ENCODE peak calls at places on chromosomes 12 and 14, in ten cellular contexts. One of them, this sample, is unnamed.

GRCh38 chr12:6830286-6830892 is 2.2 kb downstream of the P3H3 start:
- DNase-seq in HL-60: no peak
- DNase-seq in fibroblast of mammary gland: no peak
- DNase-seq in uterus: no peak
- DNase-seq in neural progenitor cell: no peak
- DNase-seq in upper lobe of right lung: no peak
- DNase-seq in left ventricle myocardium inferior: no peak
- DNase-seq in cardiac fibroblast: no peak
- DNase-seq in AG09309: no peak
- DNase-seq in lower lobe of right lung: no peak
- DNase-seq in this sample: no peak

GRCh38 chr12:21169878-21170472 is 39.0 kb downstream of the SLCO1B1 start:
- DNase-seq in HL-60: peak
- DNase-seq in fibroblast of mammary gland: peak
- DNase-seq in uterus: no peak
- DNase-seq in neural progenitor cell: peak
- DNase-seq in upper lobe of right lung: no peak
- DNase-seq in left ventricle myocardium inferior: no peak
- DNase-seq in cardiac fibroblast: peak
- DNase-seq in AG09309: peak
- DNase-seq in lower lobe of right lung: no peak
- DNase-seq in this sample: peak

GRCh38 chr12:53039851-53040250 is 10.0 kb upstream of the TNS2 start:
- DNase-seq in HL-60: no peak
- DNase-seq in fibroblast of mammary gland: no peak
- DNase-seq in uterus: no peak
- DNase-seq in neural progenitor cell: no peak
- DNase-seq in upper lobe of right lung: no peak
- DNase-seq in left ventricle myocardium inferior: no peak
- DNase-seq in cardiac fibroblast: no peak
- DNase-seq in AG09309: no peak
- DNase-seq in lower lobe of right lung: no peak
- DNase-seq in this sample: no peak

GRCh38 chr14:96143906-96144305 is 60.7 kb upstream of the BDKRB2 start:
- DNase-seq in HL-60: no peak
- DNase-seq in fibroblast of mammary gland: no peak
- DNase-seq in uterus: no peak
- DNase-seq in neural progenitor cell: no peak
- DNase-seq in upper lobe of right lung: no peak
- DNase-seq in left ventricle myocardium inferior: no peak
- DNase-seq in cardiac fibroblast: no peak
- DNase-seq in AG09309: no peak
- DNase-seq in lower lobe of right lung: no peak
- DNase-seq in this sample: no peak

GRCh38 chr14:26194816-26195215 is 403.0 kb downstream of the NOVA1 start:
- DNase-seq in HL-60: no peak
- DNase-seq in fibroblast of mammary gland: no peak
- DNase-seq in uterus: no peak
- DNase-seq in neural progenitor cell: no peak
- DNase-seq in upper lobe of right lung: no peak
- DNase-seq in left ventricle myocardium inferior: no peak
- DNase-seq in cardiac fibroblast: no peak
- DNase-seq in AG09309: no peak
- DNase-seq in lower lobe of right lung: no peak
- DNase-seq in this sample: no peak

GRCh38 chr12:30843211-30843610 is 83.3 kb upstream of the TSPAN11 start:
- DNase-seq in HL-60: no peak
- DNase-seq in fibroblast of mammary gland: no peak
- DNase-seq in uterus: no peak
- DNase-seq in neural progenitor cell: no peak
- DNase-seq in upper lobe of right lung: no peak
- DNase-seq in left ventricle myocardium inferior: no peak
- DNase-seq in cardiac fibroblast: no peak
- DNase-seq in AG09309: no peak
- DNase-seq in lower lobe of right lung: no peak
- DNase-seq in this sample: no peak

GRCh38 chr12:32083489-32083888 is 23.2 kb upstream of the BICD1 start:
- DNase-seq in HL-60: no peak
- DNase-seq in fibroblast of mammary gland: peak
- DNase-seq in uterus: no peak
- DNase-seq in neural progenitor cell: no peak
- DNase-seq in upper lobe of right lung: no peak
- DNase-seq in left ventricle myocardium inferior: no peak
- DNase-seq in cardiac fibroblast: peak
- DNase-seq in AG09309: peak
- DNase-seq in lower lobe of right lung: no peak
- DNase-seq in this sample: no peak

GRCh38 chr12:54959291-54960018 is 25.1 kb downstream of the TESPA1 start:
- DNase-seq in HL-60: no peak
- DNase-seq in fibroblast of mammary gland: peak
- DNase-seq in uterus: no peak
- DNase-seq in neural progenitor cell: no peak
- DNase-seq in upper lobe of right lung: no peak
- DNase-seq in left ventricle myocardium inferior: no peak
- DNase-seq in cardiac fibroblast: peak
- DNase-seq in AG09309: no peak
- DNase-seq in lower lobe of right lung: no peak
- DNase-seq in this sample: peak

GRCh38 chr14:103696027-103696402 is 19.2 kb downstream of the XRCC3 start:
- DNase-seq in HL-60: no peak
- DNase-seq in fibroblast of mammary gland: no peak
- DNase-seq in uterus: no peak
- DNase-seq in neural progenitor cell: no peak
- DNase-seq in upper lobe of right lung: no peak
- DNase-seq in left ventricle myocardium inferior: peak
- DNase-seq in cardiac fibroblast: no peak
- DNase-seq in AG09309: no peak
- DNase-seq in lower lobe of right lung: peak
- DNase-seq in this sample: no peak

GRCh38 chr12:124049451-124050094 is 76.6 kb downstream of the ZNF664 start:
- DNase-seq in HL-60: no peak
- DNase-seq in fibroblast of mammary gland: no peak
- DNase-seq in uterus: no peak
- DNase-seq in neural progenitor cell: no peak
- DNase-seq in upper lobe of right lung: no peak
- DNase-seq in left ventricle myocardium inferior: no peak
- DNase-seq in cardiac fibroblast: no peak
- DNase-seq in AG09309: no peak
- DNase-seq in lower lobe of right lung: no peak
- DNase-seq in this sample: no peak

GRCh38 chr12:39920647-39921046 is 185.2 kb downstream of the SLC2A13 start:
- DNase-seq in HL-60: no peak
- DNase-seq in fibroblast of mammary gland: no peak
- DNase-seq in uterus: no peak
- DNase-seq in neural progenitor cell: no peak
- DNase-seq in upper lobe of right lung: no peak
- DNase-seq in left ventricle myocardium inferior: no peak
- DNase-seq in cardiac fibroblast: no peak
- DNase-seq in AG09309: no peak
- DNase-seq in lower lobe of right lung: no peak
- DNase-seq in this sample: no peak
- H3K4me3 ChIP-seq in HL-60: no peak
- H3K4me3 ChIP-seq in fibroblast of mammary gland: no peak
- H3K4me3 ChIP-seq in uterus: no peak
- H3K4me3 ChIP-seq in neural progenitor cell: no peak
- H3K4me3 ChIP-seq in upper lobe of right lung: no peak
- H3K4me3 ChIP-seq in left ventricle myocardium inferior: no peak
- H3K4me3 ChIP-seq in cardiac fibroblast: no peak
- H3K4me3 ChIP-seq in AG09309: no peak
- H3K4me3 ChIP-seq in lower lobe of right lung: no peak
- H3K4me3 ChIP-seq in this sample: no peak

GRCh38 chr12:80869264-80869663 is 68.5 kb downstream of the LIN7A start:
- DNase-seq in HL-60: no peak
- DNase-seq in fibroblast of mammary gland: no peak
- DNase-seq in uterus: no peak
- DNase-seq in neural progenitor cell: no peak
- DNase-seq in upper lobe of right lung: no peak
- DNase-seq in left ventricle myocardium inferior: no peak
- DNase-seq in cardiac fibroblast: no peak
- DNase-seq in AG09309: no peak
- DNase-seq in lower lobe of right lung: no peak
- DNase-seq in this sample: no peak

GRCh38 chr12:80864046-80864735 is 73.5 kb downstream of the LIN7A start:
- DNase-seq in HL-60: no peak
- DNase-seq in fibroblast of mammary gland: peak
- DNase-seq in uterus: no peak
- DNase-seq in neural progenitor cell: no peak
- DNase-seq in upper lobe of right lung: no peak
- DNase-seq in left ventricle myocardium inferior: no peak
- DNase-seq in cardiac fibroblast: peak
- DNase-seq in AG09309: no peak
- DNase-seq in lower lobe of right lung: no peak
- DNase-seq in this sample: no peak

GRCh38 chr12:80872053-80872452 is 65.7 kb downstream of the LIN7A start:
- DNase-seq in HL-60: no peak
- DNase-seq in fibroblast of mammary gland: no peak
- DNase-seq in uterus: no peak
- DNase-seq in neural progenitor cell: no peak
- DNase-seq in upper lobe of right lung: no peak
- DNase-seq in left ventricle myocardium inferior: no peak
- DNase-seq in cardiac fibroblast: no peak
- DNase-seq in AG09309: no peak
- DNase-seq in lower lobe of right lung: no peak
- DNase-seq in this sample: no peak

GRCh38 chr12:80862606-80863005 is 75.1 kb downstream of the LIN7A start:
- DNase-seq in HL-60: no peak
- DNase-seq in fibroblast of mammary gland: peak
- DNase-seq in uterus: no peak
- DNase-seq in neural progenitor cell: no peak
- DNase-seq in upper lobe of right lung: no peak
- DNase-seq in left ventricle myocardium inferior: no peak
- DNase-seq in cardiac fibroblast: peak
- DNase-seq in AG09309: no peak
- DNase-seq in lower lobe of right lung: no peak
- DNase-seq in this sample: no peak

GRCh38 chr12:80868576-80868975 is 69.2 kb downstream of the LIN7A start:
- DNase-seq in HL-60: no peak
- DNase-seq in fibroblast of mammary gland: no peak
- DNase-seq in uterus: no peak
- DNase-seq in neural progenitor cell: no peak
- DNase-seq in upper lobe of right lung: no peak
- DNase-seq in left ventricle myocardium inferior: no peak
- DNase-seq in cardiac fibroblast: no peak
- DNase-seq in AG09309: no peak
- DNase-seq in lower lobe of right lung: no peak
- DNase-seq in this sample: no peak
- TF ChIP-seq CTCF in HL-60: no peak
- TF ChIP-seq CTCF in fibroblast of mammary gland: no peak
- TF ChIP-seq CTCF in uterus: no peak
- TF ChIP-seq CTCF in neural progenitor cell: no peak
- TF ChIP-seq CTCF in upper lobe of right lung: no peak
- TF ChIP-seq CTCF in left ventricle myocardium inferior: no peak
- TF ChIP-seq CTCF in cardiac fibroblast: no peak
- TF ChIP-seq CTCF in AG09309: no peak
- TF ChIP-seq CTCF in lower lobe of right lung: no peak
- TF ChIP-seq CTCF in this sample: no peak

GRCh38 chr12:111451649-111452129 is 46.0 kb downstream of the SH2B3 start:
- DNase-seq in HL-60: peak
- DNase-seq in fibroblast of mammary gland: peak
- DNase-seq in uterus: no peak
- DNase-seq in neural progenitor cell: peak
- DNase-seq in upper lobe of right lung: no peak
- DNase-seq in left ventricle myocardium inferior: no peak
- DNase-seq in cardiac fibroblast: peak
- DNase-seq in AG09309: no peak
- DNase-seq in lower lobe of right lung: no peak
- DNase-seq in this sample: peak
- H3K4me3 ChIP-seq in HL-60: no peak
- H3K4me3 ChIP-seq in fibroblast of mammary gland: no peak
- H3K4me3 ChIP-seq in uterus: no peak
- H3K4me3 ChIP-seq in neural progenitor cell: no peak
- H3K4me3 ChIP-seq in upper lobe of right lung: no peak
- H3K4me3 ChIP-seq in left ventricle myocardium inferior: no peak
- H3K4me3 ChIP-seq in cardiac fibroblast: no peak
- H3K4me3 ChIP-seq in AG09309: no peak
- H3K4me3 ChIP-seq in lower lobe of right lung: no peak
- H3K4me3 ChIP-seq in this sample: no peak

GRCh38 chr12:13163868-13164267 is 32.7 kb upstream of the EMP1 start:
- DNase-seq in HL-60: no peak
- DNase-seq in fibroblast of mammary gland: peak
- DNase-seq in uterus: no peak
- DNase-seq in neural progenitor cell: no peak
- DNase-seq in upper lobe of right lung: no peak
- DNase-seq in left ventricle myocardium inferior: no peak
- DNase-seq in cardiac fibroblast: no peak
- DNase-seq in AG09309: no peak
- DNase-seq in lower lobe of right lung: no peak
- DNase-seq in this sample: no peak

GRCh38 chr12:13164859-13165577 is 31.5 kb upstream of the EMP1 start:
- DNase-seq in HL-60: no peak
- DNase-seq in fibroblast of mammary gland: no peak
- DNase-seq in uterus: no peak
- DNase-seq in neural progenitor cell: no peak
- DNase-seq in upper lobe of right lung: no peak
- DNase-seq in left ventricle myocardium inferior: no peak
- DNase-seq in cardiac fibroblast: no peak
- DNase-seq in AG09309: no peak
- DNase-seq in lower lobe of right lung: no peak
- DNase-seq in this sample: no peak

GRCh38 chr12:13164271-13164670 is 32.3 kb upstream of the EMP1 start:
- DNase-seq in HL-60: no peak
- DNase-seq in fibroblast of mammary gland: no peak
- DNase-seq in uterus: no peak
- DNase-seq in neural progenitor cell: no peak
- DNase-seq in upper lobe of right lung: no peak
- DNase-seq in left ventricle myocardium inferior: no peak
- DNase-seq in cardiac fibroblast: no peak
- DNase-seq in AG09309: no peak
- DNase-seq in lower lobe of right lung: no peak
- DNase-seq in this sample: no peak

GRCh38 chr12:13162904-13163303 is 33.6 kb upstream of the EMP1 start:
- DNase-seq in HL-60: no peak
- DNase-seq in fibroblast of mammary gland: no peak
- DNase-seq in uterus: no peak
- DNase-seq in neural progenitor cell: no peak
- DNase-seq in upper lobe of right lung: no peak
- DNase-seq in left ventricle myocardium inferior: no peak
- DNase-seq in cardiac fibroblast: no peak
- DNase-seq in AG09309: no peak
- DNase-seq in lower lobe of right lung: no peak
- DNase-seq in this sample: no peak

DNA sequence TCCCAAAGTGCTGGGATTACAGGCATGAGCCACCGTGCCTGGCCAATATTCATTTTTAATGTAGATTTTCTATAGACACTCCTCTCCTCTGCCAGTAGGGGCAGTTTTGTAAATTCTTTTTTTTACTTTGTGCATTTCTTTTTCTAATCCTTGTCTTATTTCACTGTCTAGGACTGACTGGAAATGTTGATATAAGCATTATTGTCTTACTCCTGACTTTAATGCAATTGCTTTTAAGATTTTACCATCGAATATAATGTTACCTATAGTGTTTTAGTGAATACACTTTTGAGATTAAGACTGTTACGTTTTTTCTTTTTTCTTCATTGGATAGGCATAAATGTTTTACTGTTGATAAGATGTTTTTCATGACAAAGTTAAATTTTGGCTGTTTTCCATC is 35.4 kb upstream of the EMP1 start:
- DNase-seq in HL-60: no peak
- DNase-seq in fibroblast of mammary gland: no peak
- DNase-seq in uterus: no peak
- DNase-seq in neural progenitor cell: no peak
- DNase-seq in upper lobe of right lung: no peak
- DNase-seq in left ventricle myocardium inferior: no peak
- DNase-seq in cardiac fibroblast: no peak
- DNase-seq in AG09309: no peak
- DNase-seq in lower lobe of right lung: no peak
- DNase-seq in this sample: no peak
- TF ChIP-seq CTCF in HL-60: peak
- TF ChIP-seq CTCF in fibroblast of mammary gland: peak
- TF ChIP-seq CTCF in uterus: peak
- TF ChIP-seq CTCF in neural progenitor cell: peak
- TF ChIP-seq CTCF in upper lobe of right lung: peak
- TF ChIP-seq CTCF in left ventricle myocardium inferior: peak
- TF ChIP-seq CTCF in cardiac fibroblast: peak
- TF ChIP-seq CTCF in AG09309: peak
- TF ChIP-seq CTCF in lower lobe of right lung: no peak
- TF ChIP-seq CTCF in this sample: peak

This sample was measured in GM12865.